ENCODE peak calls at places on chromosomes 11 and 22, in four cellular contexts. G is CD4-positive, alpha-beta T cell; H is ovary; N is AG04450. V is an unnamed sample.

GRCh38 chr11:57555393-57555792 is 12.1 kb downstream of the UBE2L6 start:
- DNase-seq in N (no peak), H (no peak), G (no peak), V (no peak)

GRCh38 chr22:36702832-36703210 is 731 bp downstream of the CACNG2 start:
- DNase-seq in H (no peak), N (no peak), G (no peak), V (no peak)

GRCh38 chr11:122676638-122677037 is 21.1 kb downstream of the UBASH3B start:
- DNase-seq in N (no peak), G (no peak), H (no peak), V (no peak)

GRCh38 chr11:104946907-104947306 is 21.5 kb downstream of the CASP4 start:
- DNase-seq in N (no peak), H (no peak), G (no peak), V (peak; percentile 36)

GRCh38 chr11:112506852-112507251 is 246.2 kb upstream of the PLET1 start:
- DNase-seq in H (no peak), N (no peak), G (no peak), V (no peak)

GRCh38 chr11:114154271-114155047 is 94.9 kb downstream of the ZBTB16 start:
- DNase-seq in G (no peak), H (peak; percentile 80), N (no peak), V (no peak)

GRCh38 chr11:130897262-130898182 is 18.8 kb downstream of the SNX19 start:
- DNase-seq in H (peak; percentile 76), G (no peak), N (peak; percentile 96), V (no peak)

GRCh38 chr11:12053606-12054361 is 45.4 kb upstream of the DKK3 start:
- DNase-seq in N (no peak), G (no peak), H (no peak), V (no peak)

GRCh38 chr11:76744186-76745058 is 38.7 kb upstream of the TSKU start:
- DNase-seq in G (no peak), N (no peak), H (no peak), V (no peak)

GRCh38 chr11:76745059-76745376 is 38.1 kb upstream of the TSKU start:
- DNase-seq in H (no peak), G (no peak), N (no peak), V (no peak)

GRCh38 chr11:76742912-76743311 is 40.2 kb upstream of the TSKU start:
- DNase-seq in G (no peak), H (no peak), N (peak; percentile 23), V (no peak)

GRCh38 chr11:76747428-76747979 is 35.7 kb upstream of the TSKU start:
- DNase-seq in N (no peak), G (no peak), H (no peak), V (no peak)

DNA sequence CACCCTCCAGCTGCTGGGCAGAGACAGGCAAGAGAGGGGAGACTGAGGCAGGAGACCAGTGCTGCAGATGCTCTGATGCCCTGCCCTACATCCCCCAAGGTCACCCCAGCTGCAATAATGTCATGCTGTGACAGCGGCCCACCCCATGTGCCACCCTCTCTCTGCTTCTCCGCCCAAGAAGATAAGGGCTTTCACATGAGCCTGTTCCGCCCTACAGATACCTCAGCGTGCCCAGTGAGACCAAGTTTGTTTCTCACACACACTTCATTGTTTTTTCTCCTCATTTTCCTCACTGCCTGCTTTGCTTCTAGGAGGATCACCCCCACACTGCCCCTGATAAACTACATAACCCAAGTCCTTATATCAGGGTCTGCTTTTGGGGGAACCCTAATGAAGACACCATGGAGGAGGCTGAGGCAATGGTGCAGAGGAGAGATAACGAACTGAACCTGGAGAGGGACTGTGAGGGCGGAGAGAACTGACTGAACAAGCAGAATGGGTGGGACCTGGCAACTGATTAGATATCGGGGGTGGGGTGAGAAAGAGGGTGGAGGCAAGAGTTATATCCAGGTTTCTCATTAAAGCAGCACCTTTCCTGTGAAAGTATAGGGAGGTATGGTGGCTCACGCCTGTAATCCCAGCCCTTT is 37.5 kb upstream of the TSKU start:
- DNase-seq in N (no peak), G (no peak), H (no peak), V (no peak)
- TF ChIP-seq CTCF in N (no peak), G (no peak), H (no peak), V (no peak)

DNA sequence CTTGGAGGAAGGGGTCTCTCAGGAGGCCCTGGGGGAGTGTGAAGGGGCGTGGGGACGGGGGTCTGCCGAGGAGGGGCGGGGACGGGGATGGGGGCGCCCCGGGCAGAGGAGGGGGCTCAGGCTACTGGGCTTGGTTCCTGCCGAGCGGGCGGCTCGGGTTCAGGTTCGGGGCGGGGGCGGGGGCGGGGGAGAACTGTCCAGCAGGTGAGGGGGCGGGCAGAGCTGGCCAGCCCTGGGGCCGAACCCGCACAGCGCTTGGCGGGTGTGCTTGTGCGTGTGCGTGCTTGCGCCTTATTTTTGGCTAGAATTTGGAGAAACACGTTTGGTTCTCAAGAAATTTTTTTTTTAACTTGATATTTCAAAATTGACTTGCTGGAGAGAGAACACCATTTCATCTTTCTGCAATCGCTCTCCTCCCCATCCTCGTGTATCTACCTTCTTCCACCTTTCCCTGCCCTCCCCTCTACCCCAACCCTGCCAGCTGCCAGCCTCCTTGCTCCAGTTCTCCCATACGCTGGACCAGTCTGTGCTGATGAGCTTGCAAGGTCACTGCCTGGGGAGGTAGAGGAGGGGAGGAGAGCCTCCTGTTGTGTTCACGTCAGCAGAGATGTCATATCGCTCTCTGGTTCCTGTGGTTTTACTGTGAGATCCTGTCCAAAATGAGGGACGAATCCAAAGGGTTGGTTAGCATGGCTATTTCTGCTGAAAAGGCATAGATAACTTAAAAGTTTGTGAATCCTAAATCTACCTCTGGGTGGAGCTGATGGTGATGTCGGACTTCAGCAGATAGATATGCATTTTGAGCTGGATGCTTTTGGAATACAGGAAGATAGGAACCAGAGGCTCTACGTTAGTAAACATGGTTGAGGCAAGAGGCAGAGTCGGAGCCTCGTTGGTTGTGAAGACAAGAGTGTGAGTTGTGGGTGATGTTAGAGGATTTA is 668 bp downstream of the MADD start:
- DNase-seq in N (no peak), H (no peak), G (no peak), V (peak; percentile 24)
- TF ChIP-seq CTCF in N (peak; percentile 33), H (no peak), G (no peak), V (peak; percentile 17)

GRCh38 chr11:126113515-126113957 is 50.9 kb upstream of the CDON start:
- DNase-seq in H (peak; percentile 91), N (peak; percentile 76), G (no peak), V (no peak)
- TF ChIP-seq CTCF in H (no peak), N (no peak), G (no peak), V (no peak)

GRCh38 chr11:117823941-117824420 is 563 bp downstream of the FXYD2 start:
- DNase-seq in H (peak; percentile 62), G (no peak), N (no peak), V (no peak)

GRCh38 chr11:117824571-117825537 is at the start of gene FXYD2:
- DNase-seq in G (no peak), H (peak; percentile 79), N (no peak), V (no peak)

GRCh38 chr11:117822522-117823033 is 2.0 kb downstream of the FXYD2 start:
- DNase-seq in H (no peak), N (no peak), G (no peak), V (no peak)

GRCh38 chr11:117822031-117822521 is 2.5 kb downstream of the FXYD2 start:
- DNase-seq in G (peak; percentile 39), N (no peak), H (no peak), V (peak; percentile 60)

GRCh38 chr11:117823294-117823940 is 1.1 kb downstream of the FXYD2 start:
- DNase-seq in N (no peak), H (no peak), G (no peak), V (peak; percentile 36)
- TF ChIP-seq CTCF in N (peak; percentile 6), H (peak; percentile 19), G (peak; percentile 38), V (no peak)

GRCh38 chr11:86773878-86774277 is 26.5 kb upstream of the PRSS23 start:
- DNase-seq in H (no peak), N (no peak), G (no peak), V (no peak)
- TF ChIP-seq CTCF in H (no peak), N (no peak), G (no peak), V (no peak)

DNA sequence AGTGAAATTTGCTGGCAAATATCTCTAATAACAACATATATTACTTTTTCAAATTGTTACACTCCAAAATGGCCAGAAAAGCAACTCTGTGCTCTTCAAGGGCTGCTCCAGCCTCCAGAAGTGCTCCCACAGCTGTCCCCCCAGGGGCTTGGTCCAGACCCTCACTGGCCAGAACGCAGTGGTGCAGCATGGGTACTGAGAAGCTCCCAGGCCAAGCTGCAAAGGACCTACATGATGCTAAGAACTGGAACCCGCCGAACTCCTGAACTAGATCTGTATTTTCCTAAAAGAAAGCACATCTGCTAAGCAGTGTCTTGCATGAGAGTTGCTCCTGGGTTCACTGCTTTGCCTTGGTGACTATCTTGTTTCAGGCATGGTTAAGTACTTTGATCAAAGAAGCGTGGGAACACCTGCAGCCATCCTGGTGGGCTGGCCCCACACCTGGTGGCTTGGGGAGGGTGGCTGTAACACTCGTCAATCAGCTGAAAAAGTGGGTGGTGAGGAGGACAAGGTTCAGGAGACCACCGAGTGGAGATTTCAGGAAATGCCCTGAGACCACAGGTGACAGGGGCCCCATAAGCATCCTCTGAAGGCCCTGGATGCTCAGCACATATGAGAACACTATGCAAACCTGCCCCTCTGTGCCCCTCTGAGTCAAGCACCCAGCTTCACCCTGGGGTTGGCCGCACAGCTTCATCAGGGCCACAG is 72.7 kb upstream of the PITPNB start:
- DNase-seq in N (no peak), H (peak; percentile 15), G (no peak), V (no peak)
- TF ChIP-seq CTCF in N (no peak), H (no peak), G (no peak), V (no peak)